ENCODE peak calls at places on chromosomes 3 and 15, in five cellular contexts. T, L, P, F and H are unnamed samples.

GRCh38 chr3:114542359-114542758 is 248.5 kb downstream of the TIGIT start:
- DNase-seq in T (no peak), L (no peak), P (no peak), F (no peak), H (no peak)

GRCh38 chr3:7739754-7740153 is 761.9 kb upstream of the LMCD1 start:
- DNase-seq in T (no peak), L (no peak), P (no peak), F (no peak), H (no peak)

GRCh38 chr15:37536967-37537624 is 397.3 kb upstream of the TMCO5A start:
- DNase-seq in T (no peak), L (peak; percentile 11), P (no peak), F (no peak), H (no peak)

GRCh38 chr3:29239377-29239776 is 41.5 kb upstream of the RBMS3 start:
- DNase-seq in T (no peak), L (peak; percentile 18), P (no peak), F (no peak), H (no peak)

GRCh38 chr3:57586778-57587177 is 10.4 kb downstream of the ARF4 start:
- DNase-seq in T (no peak), L (no peak), P (no peak), F (no peak), H (no peak)

GRCh38 chr15:22890296-22890695 is 51.8 kb downstream of the NIPA2 start:
- DNase-seq in T (no peak), L (no peak), P (no peak), F (no peak), H (no peak)

GRCh38 chr15:93428807-93429351 is 339.9 kb upstream of the RGMA start:
- DNase-seq in T (no peak), L (no peak), P (no peak), F (no peak), H (no peak)

GRCh38 chr3:87997298-87997697 is 61.5 kb downstream of the CGGBP1 start:
- DNase-seq in T (no peak), L (no peak), P (no peak), F (no peak), H (no peak)

GRCh38 chr3:134353831-134354611 is 20.2 kb downstream of the AMOTL2 start:
- DNase-seq in T (no peak), L (no peak), P (peak; percentile 14), F (no peak), H (no peak)

GRCh38 chr15:39623550-39623931 is 42.7 kb downstream of the THBS1 start:
- DNase-seq in T (no peak), L (no peak), P (peak; percentile 10), F (no peak), H (no peak)

GRCh38 chr3:53201190-53201504 is 40.1 kb downstream of the PRKCD start:
- DNase-seq in T (no peak), L (no peak), P (no peak), F (no peak), H (no peak)

GRCh38 chr3:188133219-188133618 is 20.7 kb upstream of the LPP start:
- DNase-seq in T (no peak), L (peak; percentile 67), P (no peak), F (no peak), H (no peak)

GRCh38 chr3:176697284-176697889 is 499.9 kb downstream of the TBL1XR1 start:
- DNase-seq in T (no peak), L (no peak), P (no peak), F (no peak), H (no peak)

GRCh38 chr15:32933241-32933640 is 215.4 kb downstream of the GREM1 start:
- DNase-seq in T (no peak), L (no peak), P (no peak), F (no peak), H (no peak)

GRCh38 chr15:65196637-65197336 is 11.6 kb upstream of the CLPX start:
- DNase-seq in T (no peak), L (no peak), P (no peak), F (no peak), H (no peak)

GRCh38 chr15:31383150-31383549 is 56.5 kb downstream of the KLF13 start:
- DNase-seq in T (no peak), L (no peak), P (no peak), F (no peak), H (no peak)

GRCh38 chr3:127800508-127800907 is 21.8 kb downstream of the MGLL start:
- DNase-seq in T (no peak), L (peak; percentile 47), P (no peak), F (no peak), H (no peak)

GRCh38 chr3:140206196-140207040 is 271.4 kb downstream of the CLSTN2 start:
- DNase-seq in T (peak; percentile 88), L (peak; percentile 18), P (no peak), F (no peak), H (peak; percentile 62)

GRCh38 chr3:183116051-183116614 is 16.8 kb upstream of the MCCC1 start:
- DNase-seq in T (peak; percentile 88), L (no peak), P (peak; percentile 99), F (no peak), H (peak; percentile 76)

GRCh38 chr15:50390549-50391264 is 33.5 kb upstream of the USP8 start:
- DNase-seq in T (no peak), L (no peak), P (peak; percentile 25), F (no peak), H (no peak)

GRCh38 chr3:125107861-125108567 is 52.2 kb upstream of the HEG1 start:
- DNase-seq in T (no peak), L (peak; percentile 95), P (no peak), F (no peak), H (no peak)

GRCh38 chr3:187101184-187102072 is 37.9 kb downstream of the RPL39L start:
- DNase-seq in T (peak; percentile 30), L (peak; percentile 71), P (peak; percentile 52), F (peak; percentile 78), H (peak; percentile 67)

GRCh38 chr3:127103116-127103515 is 89.8 kb upstream of the PRR23E start:
- DNase-seq in T (no peak), L (no peak), P (no peak), F (no peak), H (no peak)

GRCh38 chr15:29671308-29671981 is 150.8 kb downstream of the TJP1 start:
- DNase-seq in T (no peak), L (peak; percentile 36), P (no peak), F (no peak), H (no peak)

GRCh38 chr3:183576487-183577107 is 21.1 kb upstream of the KLHL6 start:
- DNase-seq in T (no peak), L (no peak), P (peak; percentile 97), F (no peak), H (peak; percentile 85)

GRCh38 chr3:111570404-111571030 is 24.6 kb downstream of the ZBED2 start:
- DNase-seq in T (no peak), L (no peak), P (no peak), F (no peak), H (no peak)

GRCh38 chr15:55383687-55384086 is 24.5 kb downstream of the CCPG1 start:
- DNase-seq in T (no peak), L (no peak), P (no peak), F (no peak), H (no peak)

GRCh38 chr3:84692261-84692660 is 266.5 kb upstream of the CADM2 start:
- DNase-seq in T (no peak), L (no peak), P (no peak), F (no peak), H (peak; percentile 4)

GRCh38 chr3:43161684-43162512 is 56.0 kb upstream of the POMGNT2 start:
- DNase-seq in T (peak; percentile 37), L (peak; percentile 78), P (peak; percentile 29), F (no peak), H (peak; percentile 39)

GRCh38 chr15:52348056-52348745 is 52.6 kb upstream of the MYO5C start:
- DNase-seq in T (peak; percentile 35), L (peak; percentile 32), P (no peak), F (no peak), H (no peak)

GRCh38 chr3:193788189-193788946 is 195.4 kb downstream of the OPA1 start:
- DNase-seq in T (peak; percentile 86), L (peak; percentile 53), P (peak; percentile 81), F (peak; percentile 41), H (peak; percentile 68)

GRCh38 chr15:84831028-84831427 is 13.9 kb downstream of the ALPK3 start:
- DNase-seq in T (no peak), L (no peak), P (no peak), F (no peak), H (no peak)
- H3K9me3 ChIP-seq in T (no peaks in the 10 kb centered on the region), L (no peaks in the 10 kb centered on the region), P (no peaks in the 10 kb centered on the region), F (no peaks in the 10 kb centered on the region), H (no peaks in the 10 kb centered on the region)

GRCh38 chr3:51637941-51638471 is 33.0 kb upstream of the TEX264 start:
- DNase-seq in T (peak; percentile 56), L (peak; percentile 71), P (peak; percentile 72), F (no peak), H (peak; percentile 46)
- TF ChIP-seq CTCF in T (peak; percentile 83), L (peak; percentile 95), P (peak; percentile 92), F (peak; percentile 30), H (peak; percentile 79)

GRCh38 chr3:155871746-155872158 is 1.3 kb downstream of the GMPS start:
- DNase-seq in T (no peak), L (peak; percentile 22), P (no peak), F (no peak), H (no peak)

GRCh38 chr3:155876037-155876436 is 5.6 kb downstream of the GMPS start:
- DNase-seq in T (no peak), L (no peak), P (no peak), F (no peak), H (no peak)

GRCh38 chr3:155870945-155871745 is 695 bp downstream of the GMPS start:
- DNase-seq in T (peak; percentile 56), L (no peak), P (peak; percentile 57), F (peak; percentile 50), H (peak; percentile 53)

GRCh38 chr3:155870133-155870944 is at the start of gene GMPS:
- DNase-seq in T (peak; percentile 97), L (peak; percentile 89), P (peak; percentile 95), F (peak; percentile 97), H (peak; percentile 97)

DNA sequence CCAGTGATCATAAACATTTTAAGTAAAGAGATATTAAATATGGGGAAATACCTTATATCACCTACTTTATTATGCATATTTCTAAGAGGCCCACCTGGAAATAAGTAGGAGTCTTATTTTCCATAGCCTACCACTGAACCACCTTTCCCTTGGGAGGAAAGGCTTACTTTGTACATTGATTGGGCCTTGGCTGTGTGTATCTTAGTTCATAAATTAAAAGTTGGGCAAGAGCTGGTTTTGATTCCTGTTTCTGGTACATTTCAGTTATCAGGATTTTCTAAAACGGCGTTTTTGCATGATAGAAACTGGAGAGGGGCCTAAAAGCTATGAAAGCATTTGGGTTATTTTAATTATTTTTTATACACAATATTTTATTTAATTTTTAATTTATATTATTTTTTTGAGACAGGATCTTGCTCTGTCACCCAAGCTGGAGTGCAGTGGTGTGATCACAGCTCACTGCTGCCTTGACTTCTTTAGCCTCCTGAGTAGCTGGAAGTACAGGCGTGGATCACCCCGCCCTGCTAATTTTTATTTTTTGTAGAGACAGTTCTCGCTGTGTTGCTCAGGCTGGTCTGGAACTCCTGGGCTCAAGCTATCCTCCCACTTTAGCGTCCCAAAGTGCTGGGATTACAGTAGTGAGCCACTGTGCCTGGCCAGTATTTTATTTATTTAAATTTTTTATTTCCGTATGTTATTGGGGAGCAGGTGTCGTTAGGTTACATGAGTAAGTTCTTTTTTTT is 2.6 kb downstream of the GMPS start:
- DNase-seq in T (no peak), L (no peak), P (no peak), F (no peak), H (no peak)
- H3K4me3 ChIP-seq in T (no peak overlapping the region), L (no peak overlapping the region), P (peak overlapping the region; percentile 88), F (no peak overlapping the region), H (peak overlapping the region; percentile 92)

DNA sequence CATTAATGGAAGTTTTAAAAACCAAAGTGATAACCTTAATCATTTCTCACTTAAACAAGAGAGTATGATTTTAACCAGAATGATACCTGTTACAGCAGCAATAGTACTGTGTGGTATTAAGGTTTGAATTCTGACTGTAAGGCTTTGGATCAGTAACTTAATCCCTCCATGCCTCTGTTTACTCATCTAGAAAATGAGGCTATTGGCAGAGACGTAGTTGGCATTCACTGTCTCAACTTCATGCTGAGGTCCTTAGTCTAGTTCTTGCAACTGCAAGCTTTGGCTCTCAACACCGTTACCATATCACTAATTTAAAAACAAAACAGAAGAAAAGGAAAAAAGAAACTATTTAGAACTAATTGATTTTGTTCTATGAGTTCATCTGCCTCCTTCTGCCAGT is 875.4 kb downstream of the MCTP2 start:
- DNase-seq in T (no peak), L (no peak), P (no peak), F (no peak), H (no peak)
- H3K9me3 ChIP-seq in T (no peaks in the 10 kb centered on the region), L (no peaks in the 10 kb centered on the region), P (no peaks in the 10 kb centered on the region), F (no peaks in the 10 kb centered on the region), H (no peaks in the 10 kb centered on the region)